ENCODE peak calls at places on chromosomes 11 and 22, in four cellular contexts. U is heart left ventricle; C is PC-3; E is CD8-positive, alpha-beta T cell. Y is an unnamed sample.

GRCh38 chr11:1487851-1488574 is 1.4 kb upstream of the MOB2 start:
- DNase-seq in U (peak), E (no peak), C (no peak), Y (no peak)

GRCh38 chr11:120335928-120336640 is at the start of gene ARHGEF12:
- DNase-seq in C (peak), U (peak), E (peak), Y (peak)

GRCh38 chr11:9765320-9766101 is 101.6 kb downstream of the SWAP70 start:
- DNase-seq in U (peak), E (no peak), C (no peak), Y (no peak)

GRCh38 chr11:101523193-101523592 is 60.6 kb downstream of the TRPC6 start:
- DNase-seq in U (no peak), E (no peak), C (no peak), Y (no peak)

GRCh38 chr11:6079463-6079862 is 28.0 kb upstream of the OR56B4 start:
- DNase-seq in U (no peak), C (no peak), E (no peak), Y (no peak)

GRCh38 chr11:91749231-91749630 is 475.4 kb upstream of the FAT3 start:
- DNase-seq in C (peak), U (no peak), E (no peak), Y (peak)

GRCh38 chr11:127340438-127340837 is 339.9 kb upstream of the KIRREL3 start:
- DNase-seq in E (no peak), U (no peak), C (no peak), Y (no peak)

GRCh38 chr11:67268684-67269268 is 2.5 kb downstream of the GRK2 start:
- DNase-seq in C (no peak), U (peak), E (no peak), Y (no peak)

GRCh38 chr11:130861902-130862552 is 54.3 kb downstream of the SNX19 start:
- DNase-seq in C (peak), E (peak), U (peak), Y (peak)

GRCh38 chr11:6623391-6624363 is 4.5 kb upstream of the TPP1 start:
- DNase-seq in C (no peak), E (no peak), U (no peak), Y (no peak)

GRCh38 chr22:45890351-45890635 is 86.7 kb downstream of the WNT7B start:
- DNase-seq in E (no peak), U (no peak), C (no peak), Y (no peak)

GRCh38 chr11:87719311-87720073 is 455.8 kb downstream of the RAB38 start:
- DNase-seq in U (no peak), E (no peak), C (peak), Y (no peak)

GRCh38 chr11:105449100-105449734 is 160.7 kb upstream of the GRIA4 start:
- DNase-seq in U (no peak), C (no peak), E (no peak), Y (no peak)

GRCh38 chr22:36075230-36075629 is 46.6 kb upstream of the RBFOX2 start:
- DNase-seq in E (no peak), C (no peak), U (no peak), Y (no peak)

GRCh38 chr22:46650078-46650810 is 30.1 kb downstream of the GRAMD4 start:
- DNase-seq in U (no peak), E (no peak), C (no peak), Y (no peak)

GRCh38 chr22:43152355-43153071 is 1.2 kb downstream of the TSPO start:
- DNase-seq in C (peak), E (peak), U (peak), Y (peak)

GRCh38 chr11:27349919-27350318 is 13.1 kb downstream of the CCDC34 start:
- DNase-seq in E (no peak), U (no peak), C (no peak), Y (no peak)

GRCh38 chr22:36528336-36528735 is 630 bp downstream of the EIF3D start:
- DNase-seq in C (no peak), U (no peak), E (no peak), Y (no peak)

GRCh38 chr11:61911701-61912529 is 5.5 kb downstream of the RAB3IL1 start:
- DNase-seq in C (no peak), E (no peak), U (peak), Y (no peak)

GRCh38 chr11:87722756-87723599 is 452.3 kb downstream of the RAB38 start:
- DNase-seq in C (peak), E (no peak), U (no peak), Y (peak)

GRCh38 chr11:121482231-121483129 is 29.7 kb upstream of the SORL1-AS1 start:
- DNase-seq in C (no peak), E (peak), U (no peak), Y (no peak)

GRCh38 chr22:36398602-36399472 is 11.1 kb upstream of the MYH9 start:
- DNase-seq in U (no peak), E (no peak), C (peak), Y (no peak)

GRCh38 chr11:112995423-112996084 is 34.3 kb downstream of the NCAM1 start:
- DNase-seq in C (no peak), E (no peak), U (no peak), Y (no peak)

GRCh38 chr11:117002639-117003305 is 95.5 kb downstream of the SIK3 start:
- DNase-seq in E (no peak), U (no peak), C (no peak), Y (no peak)

GRCh38 chr11:117579148-117579547 is 217.9 kb downstream of the DSCAML1 start:
- DNase-seq in U (no peak), C (no peak), E (no peak), Y (no peak)

GRCh38 chr11:121466063-121466794 is 13.5 kb upstream of the SORL1-AS1 start:
- DNase-seq in E (no peak), U (peak), C (peak), Y (peak)

GRCh38 chr11:77547047-77547836 is 42.5 kb upstream of the AQP11 start:
- DNase-seq in C (no peak), U (no peak), E (no peak), Y (no peak)

GRCh38 chr22:50503475-50504145 is 3.9 kb downstream of the LMF2 start:
- DNase-seq in E (no peak), U (no peak), C (no peak), Y (no peak)

GRCh38 chr11:111983187-111983986 is 41.8 kb upstream of the DLAT start:
- DNase-seq in E (no peak), C (peak), U (no peak), Y (no peak)

GRCh38 chr11:74019860-74020259 is 11.0 kb upstream of the UCP3 start:
- DNase-seq in E (no peak), C (no peak), U (no peak), Y (peak)

GRCh38 chr22:43535336-43535735 is 123.5 kb downstream of the MPPED1 start:
- DNase-seq in U (no peak), C (no peak), E (no peak), Y (no peak)

GRCh38 chr22:48902983-48903650 is 924.6 kb downstream of the BRD1 start:
- DNase-seq in C (no peak), U (peak), E (no peak), Y (no peak)

GRCh38 chr22:40240671-40241070 is 62.9 kb downstream of the TNRC6B start:
- DNase-seq in E (peak), C (peak), U (no peak), Y (peak)

GRCh38 chr11:129315781-129316579 is 59.7 kb upstream of the BARX2 start:
- DNase-seq in E (no peak), U (no peak), C (peak), Y (no peak)

GRCh38 chr11:57424802-57425564 is 1.9 kb downstream of the SLC43A3 start:
- DNase-seq in E (peak), U (peak), C (peak), Y (peak)

GRCh38 chr22:44129614-44129976 is 51.1 kb upstream of the PARVG start:
- DNase-seq in E (no peak), C (no peak), U (no peak), Y (no peak)

GRCh38 chr11:116928102-116928777 is 90.8 kb upstream of the APOA1 start:
- DNase-seq in E (no peak), U (no peak), C (no peak), Y (no peak)

GRCh38 chr11:130144721-130145327 is 14.8 kb upstream of the ST14 start:
- DNase-seq in U (no peak), C (no peak), E (no peak), Y (no peak)

GRCh38 chr11:74139151-74139918 is 31.5 kb downstream of the C2CD3 start:
- DNase-seq in C (no peak), E (no peak), U (no peak), Y (no peak)

GRCh38 chr11:130774703-130775102 is 141.6 kb downstream of the SNX19 start:
- DNase-seq in U (peak), E (no peak), C (peak), Y (peak)

GRCh38 chr11:76210920-76211851 is 4.9 kb upstream of the WNT11 start:
- DNase-seq in U (no peak), C (no peak), E (no peak), Y (no peak)

GRCh38 chr11:76209956-76210885 is 3.9 kb upstream of the WNT11 start:
- DNase-seq in C (peak), E (no peak), U (peak), Y (no peak)

GRCh38 chr11:76214186-76214585 is 7.9 kb upstream of the WNT11 start:
- DNase-seq in C (no peak), E (no peak), U (no peak), Y (no peak)

GRCh38 chr11:76214968-76215548 is 8.8 kb upstream of the WNT11 start:
- DNase-seq in U (no peak), C (no peak), E (no peak), Y (no peak)

DNA sequence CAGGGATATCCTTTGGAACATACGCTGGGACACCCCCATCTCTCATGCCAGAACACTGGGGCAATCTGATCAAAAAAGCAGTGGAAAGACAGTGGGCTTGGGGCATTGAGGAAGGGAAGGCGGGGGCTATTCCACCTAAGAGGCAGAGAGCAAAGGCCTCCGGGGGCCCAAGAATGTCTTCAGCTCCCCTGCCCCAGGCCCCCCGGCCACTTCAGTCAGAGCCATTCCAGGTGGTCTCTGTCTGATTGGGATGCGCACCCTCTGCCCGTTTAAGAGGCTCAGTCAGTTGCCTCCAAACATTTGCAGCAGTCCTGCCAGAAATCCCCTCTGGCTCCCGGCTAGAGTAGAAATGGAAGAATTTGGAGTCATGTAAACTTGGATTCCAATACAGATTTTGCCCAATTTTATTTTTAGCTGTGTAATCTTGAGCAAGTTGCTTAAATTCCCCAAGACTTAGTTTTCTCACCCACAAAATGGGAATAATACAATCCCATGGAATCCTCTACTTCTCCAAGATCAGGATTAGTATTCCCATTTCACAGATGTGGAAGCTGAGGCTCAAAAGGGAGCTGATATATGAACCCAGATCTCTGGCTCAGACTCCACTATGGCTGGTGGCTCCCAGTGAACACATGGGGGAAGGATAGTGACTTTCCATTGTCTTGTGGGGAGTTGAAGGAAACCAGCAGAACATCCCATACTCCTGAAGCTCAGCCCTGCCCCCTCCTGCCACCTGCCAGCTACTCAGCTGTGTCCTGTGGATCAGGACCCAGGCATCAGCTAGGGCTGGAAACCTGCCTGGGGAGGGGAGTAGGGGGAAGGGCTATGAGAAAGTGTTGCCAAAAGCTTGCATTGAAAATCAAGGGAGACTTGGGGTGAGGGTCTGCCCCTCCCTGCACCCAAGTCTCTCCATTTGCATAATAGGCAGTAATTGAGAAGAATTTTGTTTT is 6.1 kb upstream of the WNT11 start:
- DNase-seq in C (no peak), U (no peak), E (no peak), Y (no peak)
- TF ChIP-seq CTCF in C (no peak), U (no peak), E (no peak), Y (no peak)

GRCh38 chr11:69353696-69354544 is 60.0 kb downstream of the MYEOV start:
- DNase-seq in E (no peak), U (no peak), C (no peak), Y (no peak)
- TF ChIP-seq CTCF in E (no peak), U (no peak), C (no peak), Y (no peak)

GRCh38 chr22:30425616-30426394 is at the start of gene MTFP1:
- DNase-seq in E (no peak), C (peak), U (peak), Y (peak)
- TF ChIP-seq CTCF in E (no peak), C (no peak), U (no peak), Y (no peak)

GRCh38 chr11:35820614-35821013 is 123.2 kb upstream of the LDLRAD3 start:
- DNase-seq in C (no peak), U (no peak), E (no peak), Y (no peak)
- TF ChIP-seq CTCF in C (no peak), U (no peak), E (no peak), Y (no peak)

DNA sequence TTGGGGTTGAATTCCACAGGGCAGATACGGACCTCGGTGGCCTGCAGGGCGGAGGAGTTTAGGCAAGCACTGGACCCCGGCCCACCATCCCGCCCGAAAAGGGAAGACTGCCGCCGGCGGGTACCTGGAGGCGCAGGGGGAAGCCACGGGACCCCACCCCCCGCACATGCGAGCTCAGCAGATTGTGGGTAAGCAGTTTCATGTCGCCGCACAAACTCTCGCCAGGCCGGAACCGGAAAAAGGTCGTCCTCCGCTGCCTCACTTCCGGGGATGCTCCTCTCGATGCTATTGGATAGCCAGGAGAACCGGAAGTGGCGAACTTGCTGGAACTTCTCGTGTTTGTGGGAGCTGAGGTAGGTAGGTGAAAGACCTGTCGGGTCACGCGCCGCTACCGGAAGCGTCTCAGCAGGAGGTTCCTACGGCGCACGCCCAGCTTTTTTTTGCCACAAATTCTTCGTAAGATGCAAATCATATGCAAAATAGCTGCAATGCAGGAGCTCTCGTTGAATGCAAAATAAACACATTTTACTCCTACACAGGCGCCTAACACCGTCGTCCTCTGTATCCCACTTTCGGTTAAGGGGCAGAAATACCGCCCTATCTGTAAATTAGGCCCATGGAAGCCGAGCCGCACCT is at the start of gene TRMT112:
- DNase-seq in E (peak), U (peak), C (peak), Y (peak)
- TF ChIP-seq CTCF in E (no peak), U (no peak), C (no peak), Y (no peak)

DNA sequence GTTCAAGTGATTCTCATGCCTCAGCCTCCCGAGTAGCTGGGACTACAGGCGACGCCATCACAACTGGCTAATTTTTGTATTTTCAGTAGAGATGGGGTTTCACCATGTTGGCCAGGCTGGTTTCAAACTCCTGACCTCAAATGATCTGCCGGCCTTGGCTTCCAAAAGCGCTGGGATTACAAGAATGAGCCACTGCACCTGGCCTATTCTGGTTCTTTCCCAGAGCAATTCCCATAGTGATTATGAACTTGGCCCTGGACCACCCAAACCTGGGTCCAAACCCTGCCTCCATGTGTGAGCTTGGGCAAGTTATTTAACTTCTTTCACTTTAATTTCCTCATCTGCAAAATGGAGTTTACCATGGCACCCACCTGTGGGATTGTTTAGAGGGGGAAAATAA is 61.5 kb upstream of the HEPHL1 start:
- DNase-seq in E (no peak), C (no peak), U (no peak), Y (no peak)
- TF ChIP-seq CTCF in E (no peak), C (no peak), U (no peak), Y (no peak)

GRCh38 chr22:27937453-27937852 is 18.4 kb upstream of the PITPNB start:
- DNase-seq in U (no peak), E (no peak), C (peak), Y (no peak)
- TF ChIP-seq CTCF in U (no peak), E (no peak), C (peak), Y (no peak)

GRCh38 chr11:30196400-30197206 is 34.2 kb upstream of the FSHB start:
- DNase-seq in U (peak), C (peak), E (peak), Y (peak)
- TF ChIP-seq CTCF in U (peak), C (peak), E (peak), Y (peak)

GRCh38 chr11:118873804-118874203 is 9.9 kb upstream of the CXCR5 start:
- DNase-seq in U (no peak), C (no peak), E (no peak), Y (no peak)

GRCh38 chr11:118876261-118876660 is 7.4 kb upstream of the CXCR5 start:
- DNase-seq in E (no peak), U (no peak), C (no peak), Y (no peak)

GRCh38 chr11:118872403-118872821 is 11.3 kb upstream of the CXCR5 start:
- DNase-seq in C (no peak), E (no peak), U (no peak), Y (no peak)

GRCh38 chr11:118868659-118869058 is 15.0 kb upstream of the CXCR5 start:
- DNase-seq in E (no peak), C (no peak), U (no peak), Y (no peak)

GRCh38 chr11:118870396-118871343 is 13.0 kb upstream of the CXCR5 start:
- DNase-seq in C (no peak), U (peak), E (peak), Y (no peak)
- TF ChIP-seq CTCF in C (peak), U (peak), E (no peak), Y (no peak)

DNA sequence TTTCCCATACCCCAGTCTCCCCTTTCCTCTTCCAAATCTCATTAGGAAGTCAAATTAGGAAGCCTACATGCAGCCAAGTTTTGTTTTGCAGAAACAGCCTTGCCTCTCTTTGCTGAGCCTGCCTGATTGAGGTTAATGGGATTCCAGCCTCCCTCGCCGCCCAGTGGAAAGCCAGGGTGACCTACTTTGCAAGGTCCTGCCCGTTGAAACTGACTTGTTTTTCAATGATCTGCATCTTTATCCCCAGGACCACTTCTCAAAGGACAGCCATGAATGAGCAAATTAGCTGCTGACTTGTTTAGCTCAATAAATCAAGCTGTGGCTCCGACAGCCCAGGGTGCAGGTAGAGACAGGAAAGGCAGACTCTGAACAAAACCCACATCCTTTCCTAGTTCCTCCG is 110.4 kb downstream of the RRAS2 start:
- DNase-seq in U (no peak), E (no peak), C (no peak), Y (no peak)
- TF ChIP-seq CTCF in U (no peak), E (no peak), C (no peak), Y (no peak)